ENCODE peak calls at places on chromosomes 16 and 17, in seven cellular contexts. V, X, O, U, Y, M and H are unnamed samples.

GRCh38 chr17:34241062-34241461 is 14.0 kb upstream of the CCL2 start:
- DNase-seq in O (no peak), X (no peak), U (no peak), V (no peak), Y (peak; percentile 63), M (peak; percentile 37), H (no peak)

GRCh38 chr17:79490530-79490929 is 120.3 kb downstream of the RBFOX3 start:
- DNase-seq in O (no peak), Y (no peak), M (no peak), U (no peak), V (no peak), X (no peak), H (no peak)

GRCh38 chr17:83110755-83111154 is 31.3 kb downstream of the METRNL start:
- DNase-seq in U (no peak), O (no peak), X (no peak), Y (peak; percentile 64), M (peak; percentile 51), V (no peak), H (no peak)

GRCh38 chr17:81941484-81942166 is 4.5 kb upstream of the PYCR1 start:
- DNase-seq in Y (no peak), X (no peak), O (no peak), V (no peak), U (no peak), M (no peak), H (peak; percentile 37)

GRCh38 chr17:62910277-62910676 is 55.8 kb upstream of the TANC2 start:
- DNase-seq in X (no peak), V (no peak), O (no peak), M (no peak), U (no peak), Y (no peak), H (no peak)

GRCh38 chr17:14297161-14297851 is 3.6 kb upstream of the HS3ST3B1 start:
- DNase-seq in V (no peak), X (no peak), M (peak; percentile 84), U (no peak), Y (peak; percentile 84), O (peak; percentile 49), H (peak; percentile 74)

GRCh38 chr16:49597796-49598195 is 224.2 kb downstream of the C16orf78 start:
- DNase-seq in O (no peak), U (no peak), X (no peak), V (no peak), M (no peak), Y (no peak), H (no peak)

GRCh38 chr16:83458612-83459011 is 349.2 kb upstream of the HSBP1 start:
- DNase-seq in M (peak; percentile 64), O (no peak), Y (peak; percentile 59), U (peak; percentile 11), V (peak; percentile 61), X (no peak), H (no peak)

GRCh38 chr16:50841081-50841886 is 99.4 kb downstream of the CYLD start:
- DNase-seq in M (no peak), U (peak; percentile 58), O (peak; percentile 8), X (no peak), V (no peak), Y (peak; percentile 47), H (no peak)

GRCh38 chr17:76370261-76370993 is 14.0 kb upstream of the SPHK1 start:
- DNase-seq in U (no peak), Y (peak; percentile 93), X (no peak), M (peak; percentile 99), V (no peak), O (no peak), H (no peak)

GRCh38 chr16:2181952-2182351 is 14.5 kb downstream of the CASKIN1 start:
- DNase-seq in X (no peak), U (no peak), V (no peak), Y (no peak), O (no peak), M (no peak), H (no peak)

GRCh38 chr17:55321507-55322064 is 56.8 kb downstream of the HLF start:
- DNase-seq in Y (no peak), X (no peak), V (no peak), O (no peak), M (no peak), U (no peak), H (no peak)

GRCh38 chr17:20008242-20009051 is 712 bp upstream of the SPECC1 start:
- DNase-seq in M (no peak), U (no peak), X (no peak), Y (no peak), O (no peak), V (no peak), H (peak; percentile 56)

GRCh38 chr16:8645141-8645521 is 23.6 kb downstream of the METTL22 start:
- DNase-seq in Y (no peak), O (no peak), V (no peak), X (no peak), M (no peak), U (no peak), H (no peak)

GRCh38 chr16:8646271-8646670 is 24.8 kb downstream of the METTL22 start:
- DNase-seq in Y (no peak), X (no peak), V (no peak), M (no peak), O (no peak), U (no peak), H (no peak)

GRCh38 chr16:8644151-8644512 is 22.6 kb downstream of the METTL22 start:
- DNase-seq in V (no peak), X (no peak), O (no peak), M (no peak), U (no peak), Y (no peak), H (no peak)

GRCh38 chr16:8645831-8646230 is 24.3 kb downstream of the METTL22 start:
- DNase-seq in O (no peak), V (no peak), M (no peak), X (no peak), Y (no peak), U (no peak), H (no peak)

DNA sequence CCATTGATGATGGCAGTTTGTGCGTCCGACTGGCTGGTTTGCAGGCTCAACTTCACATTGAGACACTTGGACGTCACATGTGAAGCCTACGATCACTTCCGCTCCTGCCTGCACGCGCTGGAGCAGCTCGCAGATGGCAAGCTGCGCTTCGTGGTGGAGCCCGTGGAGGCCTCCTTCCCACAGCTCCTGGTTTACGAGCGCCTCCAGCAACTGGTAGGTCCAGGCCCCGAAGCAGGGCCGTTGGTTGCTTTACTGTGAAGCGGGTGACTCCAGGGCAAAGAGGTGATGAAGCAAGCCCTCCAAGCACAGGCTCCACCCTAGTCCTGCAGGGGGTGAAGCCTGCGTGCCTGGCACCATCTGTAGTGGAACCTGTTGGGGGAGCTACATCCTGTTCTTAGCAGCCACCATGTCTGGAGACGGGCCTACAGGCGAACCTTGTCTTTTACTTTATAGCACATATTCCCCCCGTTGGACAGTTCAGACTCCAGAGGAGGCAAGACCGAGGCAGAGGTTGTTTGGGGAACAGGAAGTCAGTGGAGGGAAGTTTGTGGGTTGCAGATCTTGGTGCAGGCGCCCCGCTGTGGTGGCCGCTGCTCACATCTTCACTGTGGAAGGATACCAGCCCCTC is 23.1 kb downstream of the METTL22 start:
- DNase-seq in Y (no peak), M (no peak), X (no peak), O (no peak), U (no peak), V (no peak), H (no peak)
- TF ChIP-seq CTCF in Y (no peak), M (no peak), X (no peak), O (no peak), U (no peak), V (no peak), H (no peak)

DNA sequence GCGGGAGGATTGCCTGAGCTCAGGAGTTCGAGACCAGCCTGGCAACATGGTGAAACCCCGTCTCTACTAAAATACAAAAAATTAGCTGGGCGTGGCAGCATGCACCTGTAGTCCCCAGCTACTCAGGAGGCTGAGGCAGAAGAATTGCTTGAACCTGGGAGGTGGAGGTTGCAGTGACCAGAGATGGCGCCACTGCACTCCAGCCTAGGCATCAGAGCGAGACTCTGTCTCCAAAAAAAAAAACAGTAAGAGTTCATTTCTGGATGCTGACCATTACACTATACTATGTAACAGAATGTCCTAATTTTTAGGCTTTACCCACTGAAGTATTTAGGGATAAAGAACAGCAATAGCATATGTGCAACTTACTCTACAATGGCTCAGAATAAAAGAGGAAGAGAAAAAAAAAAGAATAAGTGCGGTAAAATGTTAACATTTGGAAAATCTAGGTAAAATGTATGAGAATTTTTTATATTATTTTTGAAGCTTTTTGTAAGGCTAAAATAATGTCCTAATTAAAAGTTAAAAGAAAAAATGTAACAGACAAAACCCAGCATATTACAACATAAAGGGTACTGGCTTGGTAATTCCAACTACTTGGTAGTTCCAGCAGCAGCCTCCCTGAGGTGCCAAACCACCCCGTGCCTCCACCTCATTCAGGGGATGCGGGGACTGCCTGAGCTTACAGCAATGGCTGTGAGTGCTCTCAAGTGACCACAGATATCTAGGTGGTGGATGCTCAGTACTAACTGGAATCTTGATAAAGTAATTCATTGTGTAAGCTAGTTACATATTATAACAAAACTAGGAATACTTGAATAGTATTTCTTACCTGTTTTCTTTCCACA is 10.9 kb downstream of the COPS3 start:
- DNase-seq in X (no peak), O (no peak), U (no peak), V (no peak), Y (no peak), M (no peak), H (peak; percentile 8)
- TF ChIP-seq CTCF in X (peak; percentile 68), O (peak; percentile 46), U (peak; percentile 32), V (peak; percentile 33), Y (peak; percentile 37), M (peak; percentile 14), H (no peak)

GRCh38 chr16:71894229-71894920 is 956 bp upstream of the IST1 start:
- DNase-seq in M (peak; percentile 56), O (no peak), V (no peak), Y (peak; percentile 69), U (no peak), X (no peak), H (peak; percentile 50)
- TF ChIP-seq CTCF in M (peak; percentile 21), O (peak; percentile 6), V (peak; percentile 18), Y (no peak), U (peak; percentile 39), X (no peak), H (no peak)

GRCh38 chr17:51731941-51732722 is 426.4 kb downstream of the CA10 start:
- DNase-seq in M (no peak), U (no peak), V (no peak), O (no peak), X (no peak), Y (no peak), H (no peak)

GRCh38 chr17:51734976-51735375 is 423.5 kb downstream of the CA10 start:
- DNase-seq in X (no peak), Y (no peak), V (no peak), O (no peak), U (no peak), M (no peak), H (no peak)

GRCh38 chr17:51739245-51739886 is 419.1 kb downstream of the CA10 start:
- DNase-seq in V (no peak), O (no peak), U (no peak), Y (no peak), X (no peak), M (no peak), H (no peak)

GRCh38 chr17:51733166-51733565 is 425.3 kb downstream of the CA10 start:
- DNase-seq in V (no peak), O (no peak), M (no peak), Y (no peak), X (no peak), U (no peak), H (no peak)

GRCh38 chr17:51734462-51734861 is 424.1 kb downstream of the CA10 start:
- DNase-seq in M (no peak), O (no peak), Y (no peak), V (no peak), U (no peak), X (no peak), H (peak; percentile 15)
- TF ChIP-seq CTCF in M (no peak), O (peak; percentile 57), Y (no peak), V (peak; percentile 44), U (peak; percentile 27), X (peak; percentile 53), H (peak; percentile 43)